ENCODE peak calls at places on chromosomes 11 and 22, in five cellular contexts. X is mucosa of descending colon, D is MM.1S, L is stomach, A is SJSA1. P is an unnamed sample. For H3K36me3, the result is how much of the 10 kb centered on the place peaks cover.

GRCh38 chr22:30315962-30316576 is 10.7 kb downstream of the TBC1D10A start:
- DNase-seq in X (no peak), D (no peak), L (no peak), A (no peak), P (no peak)

GRCh38 chr11:31824791-31825452 is 13.8 kb upstream of the PAX6 start:
- DNase-seq in X (no peak), D (no peak), L (no peak), A (no peak), P (no peak)

GRCh38 chr11:10374386-10374785 is 69.5 kb downstream of the ADM start:
- DNase-seq in X (no peak), D (no peak), L (no peak), A (no peak), P (no peak)

GRCh38 chr11:33015621-33016551 is at the start of gene DEPDC7:
- DNase-seq in X (peak), D (no peak), L (peak), A (peak), P (no peak)

GRCh38 chr22:19577422-19577966 is 53.3 kb upstream of the CLDN5 start:
- DNase-seq in X (no peak), D (no peak), L (no peak), A (no peak), P (no peak)

GRCh38 chr22:38490915-38491314 is 15.2 kb downstream of the DDX17 start:
- DNase-seq in X (no peak), D (no peak), L (peak), A (no peak), P (no peak)

GRCh38 chr22:30947163-30947820 is 21.3 kb downstream of the MORC2 start:
- DNase-seq in X (no peak), D (no peak), L (no peak), A (no peak), P (no peak)

GRCh38 chr11:31872074-31872440 is 60.9 kb upstream of the PAX6 start:
- DNase-seq in X (no peak), D (no peak), L (no peak), A (no peak), P (no peak)

GRCh38 chr11:78163828-78164227 is 24.4 kb upstream of the ALG8 start:
- DNase-seq in X (no peak), D (no peak), L (no peak), A (no peak), P (no peak)

GRCh38 chr11:128859563-128860441 is 7.3 kb downstream of the KCNJ1 start:
- DNase-seq in X (peak), D (peak), L (peak), A (no peak), P (no peak)

GRCh38 chr11:64861227-64861970 is 16.9 kb upstream of the CDC42BPG start:
- DNase-seq in X (no peak), D (no peak), L (no peak), A (no peak), P (no peak)
- H3K36me3 ChIP-seq in X (under half), D (under half), L (under half), A (half or more), P (under half)

GRCh38 chr22:35893698-35894097 is 134.9 kb downstream of the RBFOX2 start:
- DNase-seq in X (no peak), D (no peak), L (no peak), A (no peak), P (no peak)
- H3K4me3 ChIP-seq in X (no peak), D (no peak), L (peak), A (no peak), P (no peak)

GRCh38 chr11:73218830-73219215 is 742 bp downstream of the P2RY2 start:
- DNase-seq in X (no peak), D (no peak), L (no peak), A (no peak), P (no peak)

GRCh38 chr11:73219396-73220285 is 1.6 kb downstream of the P2RY2 start:
- DNase-seq in X (no peak), D (no peak), L (no peak), A (no peak), P (no peak)

GRCh38 chr11:73217810-73218105 is 323 bp upstream of the P2RY2 start:
- DNase-seq in X (no peak), D (no peak), L (no peak), A (no peak), P (no peak)

GRCh38 chr11:73217131-73217809 is 811 bp upstream of the P2RY2 start:
- DNase-seq in X (no peak), D (no peak), L (no peak), A (no peak), P (no peak)

DNA sequence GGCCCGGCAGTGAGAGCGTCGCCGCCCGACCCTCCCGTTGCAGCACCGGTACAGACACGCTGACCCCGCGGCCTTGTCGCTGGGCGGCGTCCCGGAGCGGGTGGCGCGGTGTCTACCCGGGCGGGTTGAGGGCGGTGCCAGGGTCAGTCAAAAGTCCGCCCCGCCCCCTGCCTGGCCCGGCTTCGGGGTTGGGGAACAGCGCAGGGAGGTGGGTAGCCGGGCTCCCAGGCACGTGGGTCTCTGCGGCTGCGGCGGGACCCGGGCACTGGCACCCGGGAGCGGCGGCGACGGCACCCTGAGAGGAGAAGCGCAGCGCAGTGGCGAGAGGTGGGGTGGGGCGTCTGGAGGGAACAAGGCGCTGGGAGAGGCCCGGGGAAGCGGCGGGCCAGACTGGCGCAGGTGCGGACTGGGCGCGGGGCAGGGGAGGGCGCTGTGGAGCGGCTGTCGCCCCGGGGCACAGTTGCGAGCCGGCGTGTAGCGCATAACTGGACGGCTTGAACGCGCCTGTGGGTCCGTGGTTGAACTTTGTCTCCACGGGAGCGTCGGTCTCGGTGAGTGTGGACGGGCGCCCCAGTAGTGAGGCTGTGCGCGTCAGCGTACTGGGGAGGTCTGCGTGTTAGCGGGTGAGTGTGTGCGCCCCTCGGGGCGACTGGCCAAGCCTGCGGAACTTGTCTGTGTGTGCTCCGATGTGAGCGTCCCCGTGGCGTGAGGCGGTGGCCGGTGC is at the start of gene P2RY2:
- DNase-seq in X (peak), D (peak), L (peak), A (no peak), P (no peak)
- H3K36me3 ChIP-seq in X (under half), D (under half), L (under half), A (under half), P (under half)

GRCh38 chr11:117198613-117199012 is 557 bp upstream of the TAGLN start:
- DNase-seq in X (no peak), D (no peak), L (no peak), A (no peak), P (no peak)
- H3K4me3 ChIP-seq in X (no peak), D (no peak), L (peak), A (peak), P (peak)

DNA sequence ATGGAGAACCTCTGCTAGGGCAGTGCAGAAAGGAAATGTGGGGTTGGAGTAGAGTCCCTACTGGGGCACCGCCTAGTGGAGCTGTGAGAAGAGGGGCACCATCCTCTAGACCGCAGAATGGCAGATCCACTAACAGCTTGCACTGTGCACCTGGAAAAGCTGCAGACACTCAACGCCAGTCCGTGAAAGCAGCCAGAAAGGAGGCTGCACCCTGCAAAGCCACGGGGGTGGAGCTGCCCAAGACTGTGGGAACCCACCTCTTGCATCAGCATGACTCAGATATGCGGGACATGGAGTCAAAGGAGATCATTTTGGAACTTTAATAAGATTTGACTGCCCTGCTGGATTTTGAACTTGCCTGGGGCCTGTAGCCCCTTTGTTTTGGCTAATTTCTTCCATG is 8.7 kb downstream of the TSKU start:
- DNase-seq in X (no peak), D (no peak), L (peak), A (no peak), P (no peak)
- H3K36me3 ChIP-seq in X (under half), D (under half), L (under half), A (under half), P (under half)

DNA sequence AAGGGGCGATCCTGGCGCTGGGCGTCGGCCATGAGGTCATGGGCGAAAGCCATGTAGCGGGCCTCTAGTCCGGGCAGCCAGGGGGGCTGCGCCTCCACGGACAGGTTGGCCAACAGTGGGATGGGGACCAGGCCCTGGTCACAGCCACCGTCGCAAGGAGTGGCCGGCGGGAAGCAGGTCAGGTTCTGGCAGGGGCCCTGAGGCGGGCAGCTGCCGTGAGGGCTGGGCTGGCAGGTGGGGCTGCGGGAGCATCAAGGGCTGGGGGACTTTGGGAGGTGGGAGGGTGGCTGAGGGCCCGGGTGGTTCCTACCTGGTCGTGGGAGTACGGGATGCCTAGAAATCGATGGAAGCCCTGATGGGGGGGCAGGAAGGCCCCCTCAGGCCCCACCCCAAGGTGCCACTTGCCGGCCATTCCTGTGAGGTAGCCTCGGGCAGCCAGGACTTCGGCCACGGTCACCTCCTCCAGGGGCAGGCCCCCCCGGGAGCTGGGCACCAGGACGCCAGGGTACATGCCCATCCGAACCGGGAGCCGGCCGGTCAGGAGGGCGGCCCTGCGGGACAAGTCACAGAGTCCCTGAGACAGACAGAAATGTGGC is 998 bp downstream of the ARSA start:
- DNase-seq in X (peak), D (no peak), L (peak), A (no peak), P (no peak)
- H3K4me3 ChIP-seq in X (no peak), D (peak), L (peak), A (peak), P (peak)

DNA sequence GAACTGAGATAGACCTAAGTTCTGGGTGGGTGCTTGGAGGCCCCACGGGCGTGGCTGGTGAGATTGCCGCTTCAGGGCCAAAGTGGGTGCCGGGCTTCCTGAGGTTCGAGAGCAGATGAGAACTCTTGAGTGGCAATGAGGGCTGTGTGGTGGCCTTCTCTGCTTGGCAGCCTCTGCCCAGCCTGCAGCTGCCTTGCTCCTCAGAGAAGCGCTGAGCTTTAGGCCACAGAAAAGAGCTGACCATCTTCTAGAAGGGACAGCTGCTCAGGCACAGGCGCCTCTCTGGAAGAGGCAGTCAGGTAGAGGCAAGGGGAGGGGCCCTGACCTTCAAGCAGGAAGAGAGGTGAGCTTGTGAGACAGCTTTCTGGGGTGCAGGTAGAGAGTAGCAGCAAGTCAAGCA is 72.8 kb downstream of the MED15 start:
- DNase-seq in X (no peak), D (no peak), L (no peak), A (no peak), P (no peak)
- H3K36me3 ChIP-seq in X (under half), D (under half), L (half or more), A (half or more), P (half or more)